ENCODE peak calls at places on chromosome 21, in four cellular contexts. H, A, F and I are unnamed samples.
A peak's percentile ranks its signal among the peaks of the same experiment; 100 is the strongest.

GRCh38 chr21:26837539-26837938 is 7.7 kb downstream of the ADAMTS1 start:
- DNase-seq in H (no peak), A (no peak), F (no peak), I (no peak)

GRCh38 chr21:21860888-21861287 is 862.7 kb downstream of the NCAM2 start:
- DNase-seq in H (no peak), A (no peak), F (no peak), I (no peak)

GRCh38 chr21:17195965-17196364 is 316.9 kb upstream of the CXADR start:
- DNase-seq in H (no peak), A (no peak), F (no peak), I (no peak)

GRCh38 chr21:21688877-21689276 is 690.7 kb downstream of the NCAM2 start:
- DNase-seq in H (peak; percentile 29), A (no peak), F (no peak), I (no peak)

GRCh38 chr21:20999567-21000169 is 1.5 kb downstream of the NCAM2 start:
- DNase-seq in H (peak; percentile 49), A (peak; percentile 15), F (no peak), I (peak; percentile 84)

GRCh38 chr21:17859661-17860060 is 40.5 kb upstream of the C21orf91 start:
- DNase-seq in H (no peak), A (no peak), F (no peak), I (no peak)

GRCh38 chr21:33860332-33860879 is 55.2 kb downstream of the ATP5PO start:
- DNase-seq in H (no peak), A (no peak), F (no peak), I (no peak)

GRCh38 chr21:14541840-14542495 is 4.1 kb downstream of the SAMSN1 start:
- DNase-seq in H (no peak), A (no peak), F (no peak), I (no peak)

GRCh38 chr21:33419538-33420123 is 16.4 kb downstream of the IFNGR2 start:
- DNase-seq in H (no peak), A (no peak), F (no peak), I (no peak)

GRCh38 chr21:20591294-20591693 is 406.9 kb upstream of the NCAM2 start:
- DNase-seq in H (no peak), A (no peak), F (no peak), I (no peak)

GRCh38 chr21:31514598-31514997 is 144.9 kb upstream of the SOD1 start:
- DNase-seq in H (peak; percentile 31), A (no peak), F (peak; percentile 87), I (no peak)

GRCh38 chr21:33761104-33762036 is 119.1 kb downstream of the ITSN1 start:
- DNase-seq in H (no peak), A (no peak), F (no peak), I (no peak)

GRCh38 chr21:19523066-19523465 is 1119.5 kb upstream of the TMPRSS15 start:
- DNase-seq in H (peak; percentile 4), A (no peak), F (no peak), I (no peak)

GRCh38 chr21:32946654-32947053 is 79.1 kb upstream of the OLIG2 start:
- DNase-seq in H (no peak), A (no peak), F (no peak), I (no peak)

GRCh38 chr21:32315511-32316362 is 17.1 kb downstream of the MRAP start:
- DNase-seq in H (no peak), A (no peak), F (no peak), I (no peak)

GRCh38 chr21:31660134-31660565 is 657 bp downstream of the SOD1 start:
- DNase-seq in H (no peak), A (peak; percentile 64), F (no peak), I (peak; percentile 67)

GRCh38 chr21:20257052-20257451 is 741.2 kb upstream of the NCAM2 start:
- DNase-seq in H (no peak), A (no peak), F (no peak), I (no peak)

GRCh38 chr21:25750085-25750484 is 15.3 kb downstream of the GABPA start:
- DNase-seq in H (no peak), A (no peak), F (no peak), I (no peak)

GRCh38 chr21:14405225-14405624 is 22.3 kb upstream of the HSPA13 start:
- DNase-seq in H (no peak), A (no peak), F (no peak), I (no peak)

GRCh38 chr21:18529253-18529652 is 125.7 kb upstream of the TMPRSS15 start:
- DNase-seq in H (no peak), A (no peak), F (no peak), I (no peak)

GRCh38 chr21:17732306-17732705 is 86.8 kb downstream of the C21orf91 start:
- DNase-seq in H (no peak), A (no peak), F (no peak), I (no peak)

GRCh38 chr21:29818520-29818919 is 121.3 kb downstream of the GRIK1 start:
- DNase-seq in H (no peak), A (no peak), F (no peak), I (no peak)

GRCh38 chr21:42685954-42686500 is 32.6 kb downstream of the PDE9A start:
- DNase-seq in H (no peak), A (no peak), F (no peak), I (no peak)

GRCh38 chr21:36150192-36150711 is 6.4 kb upstream of the DOP1B start:
- DNase-seq in H (no peak), A (peak; percentile 89), F (no peak), I (peak; percentile 87)

GRCh38 chr21:31201144-31201543 is 142.9 kb downstream of the TIAM1 start:
- DNase-seq in H (no peak), A (no peak), F (no peak), I (no peak)

GRCh38 chr21:14213164-14213563 is 2.4 kb upstream of the LIPI start:
- DNase-seq in H (no peak), A (no peak), F (no peak), I (no peak)

GRCh38 chr21:45747802-45748445 is 104.4 kb downstream of the PCBP3 start:
- DNase-seq in H (no peak), A (no peak), F (no peak), I (no peak)
- H3K27ac ChIP-seq in H (no peak overlapping the region), A (no peak overlapping the region), F (no peak overlapping the region), I (no peak overlapping the region)

GRCh38 chr21:15895142-15896106 is 165.6 kb downstream of the USP25 start:
- DNase-seq in H (no peak), A (no peak), F (no peak), I (no peak)
- H3K27ac ChIP-seq in H (no peak overlapping the region), A (no peak overlapping the region), F (no peak overlapping the region), I (no peak overlapping the region)

GRCh38 chr21:41581592-41582228 is 73.8 kb upstream of the TMPRSS2 start:
- DNase-seq in H (no peak), A (no peak), F (no peak), I (no peak)
- H3K27ac ChIP-seq in H (no peak overlapping the region), A (no peak overlapping the region), F (no peak overlapping the region), I (no peak overlapping the region)

GRCh38 chr21:34930971-34931370 is 118.1 kb downstream of the RUNX1 start:
- DNase-seq in H (no peak), A (no peak), F (no peak), I (no peak)
- H3K27ac ChIP-seq in H (no peak overlapping the region), A (no peak overlapping the region), F (no peak overlapping the region), I (no peak overlapping the region)

DNA sequence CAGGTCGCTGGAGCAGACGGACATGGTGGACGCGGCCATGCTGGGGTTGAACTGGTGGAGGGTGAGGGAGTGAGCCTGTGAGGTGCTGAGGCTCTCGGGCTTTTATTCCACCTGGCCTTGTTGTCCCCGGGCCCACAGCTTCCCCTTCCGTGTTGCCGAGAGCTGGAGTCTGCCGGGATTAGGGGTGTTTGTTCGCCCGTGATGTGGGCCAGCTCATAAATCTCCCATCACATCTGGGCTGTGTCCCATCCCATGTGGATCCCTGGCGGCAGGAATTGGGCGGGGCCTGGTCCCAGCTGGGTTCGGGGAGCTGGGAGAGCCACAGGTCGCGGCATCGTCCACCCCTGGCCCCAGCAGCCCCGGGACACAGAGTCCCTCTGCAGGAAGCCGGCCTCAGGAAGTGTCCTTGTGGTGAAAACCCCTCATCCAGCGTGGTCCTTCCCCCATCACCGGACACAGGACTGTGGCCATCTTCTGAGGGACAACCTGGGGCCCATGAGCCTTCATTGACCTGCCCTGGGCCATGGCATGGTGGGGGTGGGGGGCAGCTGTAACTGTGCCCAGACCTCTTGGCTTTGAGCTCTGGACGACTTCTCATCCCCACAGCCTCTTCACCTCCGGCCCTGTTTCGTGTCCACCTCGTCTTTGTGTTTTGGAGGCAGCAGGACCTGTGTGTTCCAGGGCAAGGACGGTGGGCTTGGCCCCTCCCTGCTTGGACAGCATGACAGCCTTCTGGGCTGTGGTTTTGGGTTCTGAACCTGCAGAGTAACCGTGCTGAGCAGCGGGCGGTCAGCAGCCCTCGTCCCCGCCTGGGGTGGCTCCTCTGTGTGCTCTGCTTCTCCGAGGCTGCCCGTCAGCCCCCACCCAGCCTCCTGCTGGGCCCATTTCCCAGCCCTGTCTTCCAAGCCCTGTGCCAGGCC is at the start of gene KRTAP10-6:
- DNase-seq in H (no peak), A (no peak), F (peak; percentile 23), I (no peak)
- H3K27ac ChIP-seq in H (no peak within 1 kb of the TSS), A (no peak within 1 kb of the TSS), F (no peak within 1 kb of the TSS), I (no peak within 1 kb of the TSS)

GRCh38 chr21:39924577-39925308 is 57.5 kb downstream of the PCP4 start:
- DNase-seq in H (no peak), A (no peak), F (no peak), I (peak; percentile 42)

GRCh38 chr21:39927304-39927886 is 60.2 kb downstream of the PCP4 start:
- DNase-seq in H (no peak), A (no peak), F (no peak), I (no peak)

DNA sequence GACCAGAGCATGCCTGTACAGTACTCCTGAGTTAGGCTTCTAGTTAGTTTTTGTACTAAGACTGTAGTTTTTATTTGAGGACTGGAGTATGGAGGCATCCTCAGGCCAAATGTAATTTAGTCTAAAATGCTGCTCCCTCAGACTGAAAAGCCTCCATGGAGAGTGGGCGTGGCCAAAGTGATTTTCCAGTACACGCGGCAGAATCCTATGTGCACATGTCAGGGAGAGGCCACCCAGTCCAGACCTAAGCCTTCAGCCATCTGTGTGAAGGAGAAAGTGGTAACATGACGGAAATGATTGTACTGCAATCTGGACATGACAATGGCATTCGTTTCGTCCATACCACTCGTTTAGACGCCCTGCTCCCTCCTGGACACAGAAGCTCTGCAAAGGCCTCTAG is 56.2 kb downstream of the PCP4 start:
- DNase-seq in H (no peak), A (no peak), F (no peak), I (no peak)
- H3K27ac ChIP-seq in H (no peak overlapping the region), A (no peak overlapping the region), F (no peak overlapping the region), I (no peak overlapping the region)

GRCh38 chr21:46549650-46550049 is 55.2 kb downstream of the S100B start:
- DNase-seq in H (no peak), A (no peak), F (no peak), I (no peak)
- H3K27ac ChIP-seq in H (no peak overlapping the region), A (no peak overlapping the region), F (no peak overlapping the region), I (no peak overlapping the region)

DNA sequence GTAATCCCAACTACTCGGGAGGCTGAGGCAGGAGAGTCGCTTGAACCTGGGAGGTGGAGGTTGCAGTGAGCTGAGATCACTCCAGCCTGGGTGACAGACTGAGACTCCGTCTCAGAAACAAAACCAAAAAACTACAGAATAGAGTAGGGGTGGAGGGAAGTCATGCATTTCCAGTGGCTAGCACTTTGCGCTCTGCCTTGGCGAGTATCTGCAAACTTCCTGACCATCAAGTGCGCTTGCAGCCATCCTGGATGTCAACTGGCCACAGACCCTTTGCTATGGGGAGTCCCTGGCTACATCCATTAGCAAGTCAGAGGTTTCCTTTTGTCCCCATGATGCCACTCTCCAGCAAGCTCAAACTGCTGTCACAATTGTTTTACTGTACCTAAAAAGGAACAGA is 42.3 kb downstream of the VPS26C start:
- DNase-seq in H (no peak), A (no peak), F (no peak), I (no peak)
- H3K27ac ChIP-seq in H (no peak overlapping the region), A (no peak overlapping the region), F (no peak overlapping the region), I (no peak overlapping the region)